ENCODE peak calls at places on chromosomes 2 and 18, in five cellular contexts. One of them, this sample, is unnamed.
A peak's percentile ranks its signal among the peaks of the same experiment; 100 is the strongest.

GRCh38 chr18:2905802-2906521 is 59.2 kb downstream of the EMILIN2 start:
- DNase-seq in NCI-H774: peak; percentile 65
- DNase-seq in left cardiac atrium: peak; percentile 85
- DNase-seq in stimulated activated CD4-positive, alpha-beta T cell treated with anti-CD3 and anti-CD28 coated beads, Interleukin-2, amount 100 ng/mL, for 24 hours: peak; percentile 49
- DNase-seq in mesenchymal stem cell: peak; percentile 35
- DNase-seq in this sample: peak; percentile 25

GRCh38 chr18:69956037-69956436 is 8.4 kb upstream of the CD226 start:
- DNase-seq in mesenchymal stem cell: peak; percentile 86
- DNase-seq in stimulated activated CD4-positive, alpha-beta T cell treated with anti-CD3 and anti-CD28 coated beads, Interleukin-2, amount 100 ng/mL, for 24 hours: no peak
- DNase-seq in NCI-H774: no peak
- DNase-seq in left cardiac atrium: no peak
- DNase-seq in this sample: no peak

GRCh38 chr2:162258169-162258568 is 14.9 kb upstream of the FAP start:
- DNase-seq in left cardiac atrium: no peak
- DNase-seq in stimulated activated CD4-positive, alpha-beta T cell treated with anti-CD3 and anti-CD28 coated beads, Interleukin-2, amount 100 ng/mL, for 24 hours: no peak
- DNase-seq in mesenchymal stem cell: peak; percentile 74
- DNase-seq in NCI-H774: no peak
- DNase-seq in this sample: no peak

GRCh38 chr2:195559431-195559914 is 97.6 kb upstream of the SLC39A10 start:
- DNase-seq in stimulated activated CD4-positive, alpha-beta T cell treated with anti-CD3 and anti-CD28 coated beads, Interleukin-2, amount 100 ng/mL, for 24 hours: peak; percentile 72
- DNase-seq in left cardiac atrium: no peak
- DNase-seq in mesenchymal stem cell: peak; percentile 88
- DNase-seq in NCI-H774: no peak
- DNase-seq in this sample: no peak

GRCh38 chr2:69253893-69254292 is 133.1 kb downstream of the GFPT1 start:
- DNase-seq in stimulated activated CD4-positive, alpha-beta T cell treated with anti-CD3 and anti-CD28 coated beads, Interleukin-2, amount 100 ng/mL, for 24 hours: no peak
- DNase-seq in NCI-H774: no peak
- DNase-seq in left cardiac atrium: peak; percentile 37
- DNase-seq in mesenchymal stem cell: peak; percentile 98
- DNase-seq in this sample: no peak

GRCh38 chr2:50491541-50492114 is 540.3 kb downstream of the NRXN1 start:
- DNase-seq in left cardiac atrium: no peak
- DNase-seq in NCI-H774: peak; percentile 12
- DNase-seq in stimulated activated CD4-positive, alpha-beta T cell treated with anti-CD3 and anti-CD28 coated beads, Interleukin-2, amount 100 ng/mL, for 24 hours: peak; percentile 17
- DNase-seq in mesenchymal stem cell: peak; percentile 33
- DNase-seq in this sample: no peak

GRCh38 chr18:13568443-13569392 is 157.6 kb downstream of the FAM210A start:
- DNase-seq in stimulated activated CD4-positive, alpha-beta T cell treated with anti-CD3 and anti-CD28 coated beads, Interleukin-2, amount 100 ng/mL, for 24 hours: peak; percentile 60
- DNase-seq in left cardiac atrium: no peak
- DNase-seq in mesenchymal stem cell: no peak
- DNase-seq in NCI-H774: no peak
- DNase-seq in this sample: no peak

GRCh38 chr18:41504316-41504715 is 450.7 kb upstream of the PIK3C3 start:
- DNase-seq in stimulated activated CD4-positive, alpha-beta T cell treated with anti-CD3 and anti-CD28 coated beads, Interleukin-2, amount 100 ng/mL, for 24 hours: no peak
- DNase-seq in mesenchymal stem cell: no peak
- DNase-seq in NCI-H774: no peak
- DNase-seq in left cardiac atrium: no peak
- DNase-seq in this sample: no peak

GRCh38 chr2:108825254-108825653 is 38.7 kb downstream of the CCDC138 start:
- DNase-seq in NCI-H774: no peak
- DNase-seq in stimulated activated CD4-positive, alpha-beta T cell treated with anti-CD3 and anti-CD28 coated beads, Interleukin-2, amount 100 ng/mL, for 24 hours: no peak
- DNase-seq in mesenchymal stem cell: no peak
- DNase-seq in left cardiac atrium: no peak
- DNase-seq in this sample: no peak

GRCh38 chr2:232291343-232291742 is 87.2 kb upstream of the ALPP start:
- DNase-seq in left cardiac atrium: no peak
- DNase-seq in stimulated activated CD4-positive, alpha-beta T cell treated with anti-CD3 and anti-CD28 coated beads, Interleukin-2, amount 100 ng/mL, for 24 hours: no peak
- DNase-seq in NCI-H774: no peak
- DNase-seq in mesenchymal stem cell: no peak
- DNase-seq in this sample: no peak

GRCh38 chr2:150878347-150878746 is 383.3 kb downstream of the RBM43 start:
- DNase-seq in NCI-H774: no peak
- DNase-seq in stimulated activated CD4-positive, alpha-beta T cell treated with anti-CD3 and anti-CD28 coated beads, Interleukin-2, amount 100 ng/mL, for 24 hours: no peak
- DNase-seq in mesenchymal stem cell: peak; percentile 51
- DNase-seq in left cardiac atrium: no peak
- DNase-seq in this sample: no peak

GRCh38 chr2:30255466-30256408 is 24.4 kb downstream of the LBH start:
- DNase-seq in NCI-H774: no peak
- DNase-seq in mesenchymal stem cell: no peak
- DNase-seq in stimulated activated CD4-positive, alpha-beta T cell treated with anti-CD3 and anti-CD28 coated beads, Interleukin-2, amount 100 ng/mL, for 24 hours: no peak
- DNase-seq in left cardiac atrium: no peak
- DNase-seq in this sample: no peak

GRCh38 chr2:195312662-195313061 is 344.4 kb upstream of the SLC39A10 start:
- DNase-seq in mesenchymal stem cell: no peak
- DNase-seq in stimulated activated CD4-positive, alpha-beta T cell treated with anti-CD3 and anti-CD28 coated beads, Interleukin-2, amount 100 ng/mL, for 24 hours: no peak
- DNase-seq in NCI-H774: no peak
- DNase-seq in left cardiac atrium: no peak
- DNase-seq in this sample: no peak

GRCh38 chr2:189128961-189129360 is 50.6 kb downstream of the COL5A2 start:
- DNase-seq in mesenchymal stem cell: no peak
- DNase-seq in left cardiac atrium: no peak
- DNase-seq in NCI-H774: no peak
- DNase-seq in stimulated activated CD4-positive, alpha-beta T cell treated with anti-CD3 and anti-CD28 coated beads, Interleukin-2, amount 100 ng/mL, for 24 hours: no peak
- DNase-seq in this sample: no peak

GRCh38 chr2:10007921-10008808 is 35.2 kb upstream of the KLF11 start:
- DNase-seq in NCI-H774: no peak
- DNase-seq in mesenchymal stem cell: no peak
- DNase-seq in stimulated activated CD4-positive, alpha-beta T cell treated with anti-CD3 and anti-CD28 coated beads, Interleukin-2, amount 100 ng/mL, for 24 hours: no peak
- DNase-seq in left cardiac atrium: no peak
- DNase-seq in this sample: no peak

GRCh38 chr18:23763343-23763742 is 74.1 kb downstream of the LAMA3 start:
- DNase-seq in stimulated activated CD4-positive, alpha-beta T cell treated with anti-CD3 and anti-CD28 coated beads, Interleukin-2, amount 100 ng/mL, for 24 hours: no peak
- DNase-seq in left cardiac atrium: no peak
- DNase-seq in mesenchymal stem cell: no peak
- DNase-seq in NCI-H774: no peak
- DNase-seq in this sample: no peak

This sample was measured in progenitor cell of endocrine pancreas.